ENCODE peak calls at places on chromosomes 12 and 14, in six cellular contexts. E is SK-N-SH, O is HepG2, A is breast epithelium, H is suprapubic skin, Z is HL-60. Q is an unnamed sample.

GRCh38 chr14:60643443-60644402 is 5.6 kb downstream of the SIX1 start:
- DNase-seq in Z (no peak), E (no peak), H (no peak), A (no peak), O (peak), Q (no peak)

GRCh38 chr12:103697912-103698751 is 111.1 kb downstream of the STAB2 start:
- DNase-seq in H (no peak), O (no peak), Z (peak), A (no peak), E (no peak), Q (no peak)

GRCh38 chr12:47194501-47194900 is 114.7 kb upstream of the AMIGO2 start:
- DNase-seq in O (no peak), A (no peak), E (no peak), H (no peak), Z (peak), Q (no peak)

GRCh38 chr12:51341259-51342007 is 5.0 kb downstream of the CELA1 start:
- DNase-seq in Z (no peak), A (peak), E (peak), H (no peak), O (peak), Q (no peak)

GRCh38 chr14:72513994-72514659 is 379.8 kb downstream of the DPF3 start:
- DNase-seq in A (no peak), O (peak), E (peak), Z (no peak), H (no peak), Q (no peak)

GRCh38 chr14:32087173-32087861 is 10.2 kb downstream of the ARHGAP5 start:
- DNase-seq in Z (no peak), E (no peak), A (no peak), O (peak), H (no peak), Q (no peak)

GRCh38 chr14:35229495-35230089 is 62.6 kb upstream of the PSMA6 start:
- DNase-seq in E (peak), Z (no peak), H (no peak), A (no peak), O (peak), Q (no peak)

GRCh38 chr14:27605298-27605697 is 1007.5 kb upstream of the NOVA1 start:
- DNase-seq in A (no peak), E (no peak), H (no peak), O (no peak), Z (no peak), Q (no peak)

GRCh38 chr12:130920711-130921381 is 32.9 kb upstream of the ADGRD1 start:
- DNase-seq in H (peak), O (no peak), E (no peak), A (no peak), Z (no peak), Q (no peak)

GRCh38 chr12:11941601-11942360 is 129.0 kb upstream of the BCL2L14 start:
- DNase-seq in H (no peak), Z (no peak), E (no peak), O (no peak), A (no peak), Q (no peak)

GRCh38 chr12:104323899-104324298 is 20.4 kb downstream of the EID3 start:
- DNase-seq in H (no peak), O (no peak), A (no peak), E (no peak), Z (no peak), Q (no peak)

GRCh38 chr12:93109794-93110203 is 180.7 kb upstream of the EEA1 start:
- DNase-seq in A (no peak), O (no peak), E (no peak), Z (no peak), H (no peak), Q (no peak)

GRCh38 chr12:22687677-22688076 is 62.7 kb downstream of the ETNK1 start:
- DNase-seq in E (no peak), O (no peak), H (no peak), Z (no peak), A (no peak), Q (no peak)

GRCh38 chr12:64083285-64084210 is 138.5 kb downstream of the KICS2 start:
- DNase-seq in Z (no peak), E (peak), O (no peak), H (peak), A (peak), Q (no peak)

GRCh38 chr12:104658085-104658484 is 201.3 kb downstream of the CHST11 start:
- DNase-seq in Z (no peak), O (no peak), E (no peak), A (no peak), H (no peak), Q (no peak)

GRCh38 chr14:72560331-72560730 is 333.6 kb downstream of the DPF3 start:
- DNase-seq in A (no peak), H (no peak), O (no peak), Z (no peak), E (peak), Q (no peak)

GRCh38 chr14:30888480-30889243 is 14.3 kb downstream of the COCH start:
- DNase-seq in A (no peak), E (no peak), H (no peak), Z (no peak), O (peak), Q (no peak)

GRCh38 chr14:89165189-89165809 is 251.7 kb downstream of the FOXN3 start:
- DNase-seq in E (no peak), H (no peak), O (no peak), A (no peak), Z (peak), Q (no peak)

GRCh38 chr14:58978336-58978735 is 210.1 kb upstream of the DAAM1 start:
- DNase-seq in A (no peak), H (no peak), Z (no peak), E (no peak), O (no peak), Q (no peak)

GRCh38 chr14:71060795-71061455 is 153.7 kb downstream of the PCNX1 start:
- DNase-seq in A (no peak), O (no peak), H (no peak), Z (no peak), E (no peak), Q (no peak)

GRCh38 chr12:100234166-100234565 is 32.7 kb downstream of the DEPDC4 start:
- DNase-seq in A (no peak), O (no peak), Z (no peak), H (no peak), E (no peak), Q (no peak)

GRCh38 chr12:68406134-68406576 is 74.0 kb upstream of the MDM1 start:
- DNase-seq in Z (peak), A (peak), H (peak), E (peak), O (peak), Q (peak)
- TF ChIP-seq CTCF in Z (no peak), A (peak), H (no peak), E (peak), O (peak), Q (peak)

DNA sequence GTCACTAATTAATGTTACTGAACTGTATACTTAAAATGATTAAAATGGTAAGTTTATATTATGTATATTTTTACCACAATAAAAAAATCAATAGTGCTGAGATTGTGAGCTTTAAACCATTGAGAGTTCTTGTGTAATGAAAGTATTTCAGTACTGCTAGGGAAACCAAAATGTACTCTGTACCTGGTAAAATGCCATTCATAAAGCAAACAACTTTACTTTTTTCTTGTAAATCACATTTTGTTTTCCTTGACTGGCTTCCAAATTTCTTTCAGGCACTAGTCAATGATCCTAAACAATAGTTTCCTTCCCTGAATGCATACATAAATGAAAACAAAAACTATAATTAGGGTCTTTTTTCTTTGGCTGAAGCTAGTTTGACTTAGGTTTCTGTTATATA is 29.4 kb upstream of the SNRPF start:
- DNase-seq in H (no peak), Z (no peak), E (no peak), O (peak), A (no peak), Q (no peak)
- TF ChIP-seq POLR2AphosphoS5 in H (no peak), Z (no peak), E (no peak), O (no peak), A (no peak), Q (no peak)

GRCh38 chr12:123431951-123432886 is 4.3 kb downstream of the RILPL2 start:
- DNase-seq in A (no peak), E (no peak), H (no peak), Z (no peak), O (no peak), Q (no peak)
- H3K27ac ChIP-seq in A (no peak), E (no peak), H (no peak), Z (peak), O (no peak), Q (peak)

GRCh38 chr12:94198872-94199271 is 50.5 kb downstream of the PLXNC1 start:
- DNase-seq in E (no peak), O (no peak), H (no peak), Z (no peak), A (no peak), Q (no peak)
- TF ChIP-seq CTCF in E (no peak), O (no peak), H (no peak), Z (no peak), A (no peak), Q (no peak)

DNA sequence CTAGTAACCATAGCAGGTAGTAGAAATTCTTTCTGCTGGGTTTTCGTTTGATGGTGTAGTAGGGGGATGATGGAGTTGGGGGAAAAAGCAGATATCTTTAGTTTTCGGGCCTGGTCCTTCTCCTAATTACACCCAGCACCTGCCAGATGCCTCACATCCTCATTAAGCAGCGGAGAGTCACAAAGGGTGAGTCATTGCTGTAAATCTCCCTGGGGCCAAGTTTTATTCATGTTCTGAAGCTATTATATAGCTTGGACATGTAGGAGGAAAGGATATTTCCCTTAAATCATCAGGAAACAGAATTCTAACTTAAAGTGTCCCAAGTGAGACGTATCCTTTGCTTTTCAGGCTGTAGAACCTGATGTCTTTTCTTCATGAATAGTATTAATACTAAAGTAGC is 4.9 kb upstream of the NECAP1 start:
- DNase-seq in A (no peak), H (no peak), O (no peak), Z (no peak), E (peak), Q (no peak)
- TF ChIP-seq POLR2AphosphoS5 in A (no peak), H (no peak), O (no peak), Z (no peak), E (no peak), Q (no peak)

DNA sequence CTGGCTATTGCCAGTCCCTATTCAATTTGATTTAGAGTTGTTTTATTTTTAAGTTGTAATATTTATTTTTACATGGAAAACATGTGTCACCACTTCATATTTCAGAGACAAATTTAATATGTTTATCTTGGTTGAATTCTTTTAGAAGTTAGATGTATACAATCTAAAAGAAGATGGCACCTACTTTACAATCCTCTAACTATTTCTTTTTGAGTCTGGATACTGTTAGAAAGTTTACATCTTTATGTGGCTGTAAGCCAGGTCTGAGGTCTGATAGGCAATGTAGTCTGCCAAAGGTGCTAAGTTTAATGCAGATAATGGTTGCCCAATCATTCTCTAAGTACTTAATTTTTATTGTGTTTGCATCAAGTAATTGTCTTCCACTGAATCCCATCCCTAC is 7.2 kb upstream of the LMO3 start:
- DNase-seq in O (no peak), H (no peak), Z (no peak), A (no peak), E (no peak), Q (no peak)
- H3K27ac ChIP-seq in O (no peak), H (no peak), Z (no peak), A (no peak), E (no peak), Q (no peak)

DNA sequence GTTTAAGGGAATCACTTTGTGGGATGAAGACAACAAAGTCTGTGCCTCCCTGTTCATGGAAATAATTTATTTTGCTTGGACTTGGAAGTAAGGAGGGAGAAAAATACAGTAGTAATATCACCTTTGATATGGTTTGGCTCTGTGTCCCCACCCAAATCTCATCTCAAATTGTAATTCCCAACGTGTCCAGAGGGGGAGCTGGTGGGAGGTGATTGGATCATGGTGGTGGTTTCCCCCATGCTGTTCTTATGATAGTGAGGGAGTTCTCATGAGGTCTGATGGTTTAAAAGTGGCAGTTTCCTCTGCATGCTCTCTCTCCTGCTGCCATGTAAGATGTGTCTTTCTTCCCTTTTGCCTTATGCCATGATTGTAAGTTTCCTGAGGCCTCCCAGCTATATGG is 460.7 kb downstream of the NOVA1 start:
- DNase-seq in A (no peak), O (no peak), E (no peak), Z (no peak), H (no peak), Q (no peak)
- TF ChIP-seq CTCF in A (no peak), O (no peak), E (peak), Z (no peak), H (no peak), Q (no peak)

GRCh38 chr14:53354331-53354730 is 201.2 kb upstream of the DDHD1 start:
- DNase-seq in O (no peak), E (no peak), H (no peak), Z (no peak), A (no peak), Q (no peak)

GRCh38 chr14:53360821-53361220 is 207.7 kb upstream of the DDHD1 start:
- DNase-seq in E (no peak), Z (no peak), H (no peak), A (no peak), O (no peak), Q (no peak)

GRCh38 chr14:53356361-53357150 is 203.4 kb upstream of the DDHD1 start:
- DNase-seq in A (no peak), O (no peak), Z (no peak), H (no peak), E (no peak), Q (no peak)

GRCh38 chr14:53358166-53358565 is 205.0 kb upstream of the DDHD1 start:
- DNase-seq in Z (no peak), A (no peak), H (no peak), O (no peak), E (no peak), Q (no peak)

GRCh38 chr14:53355581-53356112 is 202.5 kb upstream of the DDHD1 start:
- DNase-seq in E (no peak), H (no peak), O (no peak), Z (no peak), A (no peak), Q (no peak)
- TF ChIP-seq POLR2AphosphoS5 in E (no peak), H (no peak), O (no peak), Z (no peak), A (no peak), Q (no peak)

GRCh38 chr14:102182190-102182589 is 42.5 kb downstream of the WDR20 start:
- DNase-seq in E (no peak), Z (no peak), A (no peak), H (no peak), O (no peak), Q (no peak)
- H3K27ac ChIP-seq in E (peak), Z (no peak), A (no peak), H (no peak), O (no peak), Q (no peak)